ENCODE peak calls at places on chromosomes 7 and 10, in six cellular contexts. One of them, this sample, is unnamed.

GRCh38 chr10:133050376-133050775 is 37.3 kb upstream of the ADGRA1 start:
- DNase-seq in suprapubic skin: no peak
- DNase-seq in RWPE1: no peak
- DNase-seq in upper lobe of right lung: no peak
- DNase-seq in tibial nerve: no peak
- DNase-seq in AG04450: no peak
- DNase-seq in this sample: no peak

GRCh38 chr7:84744388-84744787 is 442.5 kb downstream of the SEMA3D start:
- DNase-seq in suprapubic skin: no peak
- DNase-seq in RWPE1: no peak
- DNase-seq in upper lobe of right lung: no peak
- DNase-seq in tibial nerve: no peak
- DNase-seq in AG04450: no peak
- DNase-seq in this sample: no peak

GRCh38 chr7:85471740-85472139 is 284.9 kb upstream of the SEMA3D start:
- DNase-seq in suprapubic skin: no peak
- DNase-seq in RWPE1: no peak
- DNase-seq in upper lobe of right lung: no peak
- DNase-seq in tibial nerve: no peak
- DNase-seq in AG04450: peak
- DNase-seq in this sample: no peak

GRCh38 chr10:75048669-75049098 is 62.8 kb upstream of the SAMD8 start:
- DNase-seq in suprapubic skin: no peak
- DNase-seq in RWPE1: no peak
- DNase-seq in upper lobe of right lung: peak
- DNase-seq in tibial nerve: peak
- DNase-seq in AG04450: no peak
- DNase-seq in this sample: no peak

GRCh38 chr7:128931186-128931798 is 6.4 kb upstream of the IRF5 start:
- DNase-seq in suprapubic skin: peak
- DNase-seq in RWPE1: no peak
- DNase-seq in upper lobe of right lung: peak
- DNase-seq in tibial nerve: no peak
- DNase-seq in AG04450: no peak
- DNase-seq in this sample: no peak

GRCh38 chr10:20582041-20582440 is 315.1 kb downstream of the NEBL start:
- DNase-seq in suprapubic skin: no peak
- DNase-seq in RWPE1: no peak
- DNase-seq in upper lobe of right lung: no peak
- DNase-seq in tibial nerve: no peak
- DNase-seq in AG04450: no peak
- DNase-seq in this sample: no peak

GRCh38 chr7:135775230-135775629 is 26.6 kb upstream of the FAM180A start:
- DNase-seq in suprapubic skin: no peak
- DNase-seq in RWPE1: no peak
- DNase-seq in upper lobe of right lung: no peak
- DNase-seq in tibial nerve: no peak
- DNase-seq in AG04450: no peak
- DNase-seq in this sample: no peak

GRCh38 chr10:109386921-109387320 is 536.4 kb downstream of the XPNPEP1 start:
- DNase-seq in suprapubic skin: no peak
- DNase-seq in RWPE1: no peak
- DNase-seq in upper lobe of right lung: no peak
- DNase-seq in tibial nerve: no peak
- DNase-seq in AG04450: no peak
- DNase-seq in this sample: no peak

GRCh38 chr10:122265896-122266295 is 5.2 kb upstream of the BTBD16 start:
- DNase-seq in suprapubic skin: peak
- DNase-seq in RWPE1: no peak
- DNase-seq in upper lobe of right lung: no peak
- DNase-seq in tibial nerve: no peak
- DNase-seq in AG04450: no peak
- DNase-seq in this sample: no peak

GRCh38 chr10:110721406-110722038 is 77.4 kb downstream of the RBM20 start:
- DNase-seq in suprapubic skin: no peak
- DNase-seq in RWPE1: no peak
- DNase-seq in upper lobe of right lung: no peak
- DNase-seq in tibial nerve: no peak
- DNase-seq in AG04450: no peak
- DNase-seq in this sample: no peak
- TF ChIP-seq CTCF in suprapubic skin: no peak
- TF ChIP-seq CTCF in RWPE1: no peak
- TF ChIP-seq CTCF in upper lobe of right lung: no peak
- TF ChIP-seq CTCF in tibial nerve: no peak
- TF ChIP-seq CTCF in AG04450: no peak
- TF ChIP-seq CTCF in this sample: no peak

GRCh38 chr10:28300027-28300426 is 2.8 kb downstream of the MPP7 start:
- DNase-seq in suprapubic skin: no peak
- DNase-seq in RWPE1: peak
- DNase-seq in upper lobe of right lung: no peak
- DNase-seq in tibial nerve: no peak
- DNase-seq in AG04450: no peak
- DNase-seq in this sample: no peak
- TF ChIP-seq CTCF in suprapubic skin: no peak
- TF ChIP-seq CTCF in RWPE1: no peak
- TF ChIP-seq CTCF in upper lobe of right lung: no peak
- TF ChIP-seq CTCF in tibial nerve: no peak
- TF ChIP-seq CTCF in AG04450: peak
- TF ChIP-seq CTCF in this sample: no peak

GRCh38 chr10:94963901-94964300 is 25.4 kb downstream of the CYP2C9 start:
- DNase-seq in suprapubic skin: no peak
- DNase-seq in RWPE1: peak
- DNase-seq in upper lobe of right lung: no peak
- DNase-seq in tibial nerve: no peak
- DNase-seq in AG04450: no peak
- DNase-seq in this sample: no peak
- TF ChIP-seq CTCF in suprapubic skin: no peak
- TF ChIP-seq CTCF in RWPE1: peak
- TF ChIP-seq CTCF in upper lobe of right lung: peak
- TF ChIP-seq CTCF in tibial nerve: peak
- TF ChIP-seq CTCF in AG04450: peak
- TF ChIP-seq CTCF in this sample: no peak

DNA sequence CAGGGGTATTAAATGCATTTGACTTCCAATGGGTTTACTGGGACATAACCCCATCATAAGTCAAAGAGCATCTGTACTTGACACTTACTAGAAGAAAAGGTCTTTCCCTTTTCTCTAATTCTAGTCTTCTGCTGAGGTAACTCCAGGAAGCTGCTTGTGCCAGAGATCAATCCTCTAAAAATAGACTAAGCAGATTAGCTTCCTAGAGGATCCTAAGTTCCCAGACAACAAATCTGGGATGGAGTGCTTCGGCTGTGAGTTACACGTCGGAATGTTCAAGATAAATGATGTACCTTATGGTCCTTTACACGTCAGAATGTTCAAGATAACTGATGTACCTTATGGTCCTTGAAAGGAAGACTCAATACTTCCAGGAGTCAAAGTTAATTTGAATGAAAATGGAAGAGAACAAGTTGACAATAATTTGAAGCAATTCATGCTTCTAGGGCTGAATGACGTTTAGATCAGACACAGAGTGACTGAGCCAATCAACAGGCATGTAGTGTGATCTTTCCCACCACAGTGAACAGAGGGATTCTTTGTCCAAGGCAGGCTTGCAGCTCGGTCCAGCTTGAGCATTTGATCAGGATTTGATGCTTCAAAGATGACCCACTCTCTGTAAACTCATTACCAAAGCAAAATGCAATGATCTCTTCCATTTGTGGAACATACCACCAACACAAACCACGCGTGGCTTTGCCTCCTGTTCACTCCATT is 63.8 kb downstream of the SLC37A3 start:
- DNase-seq in suprapubic skin: no peak
- DNase-seq in RWPE1: no peak
- DNase-seq in upper lobe of right lung: no peak
- DNase-seq in tibial nerve: no peak
- DNase-seq in AG04450: no peak
- DNase-seq in this sample: no peak
- TF ChIP-seq CTCF in suprapubic skin: no peak
- TF ChIP-seq CTCF in RWPE1: no peak
- TF ChIP-seq CTCF in upper lobe of right lung: no peak
- TF ChIP-seq CTCF in tibial nerve: no peak
- TF ChIP-seq CTCF in AG04450: no peak
- TF ChIP-seq CTCF in this sample: no peak

DNA sequence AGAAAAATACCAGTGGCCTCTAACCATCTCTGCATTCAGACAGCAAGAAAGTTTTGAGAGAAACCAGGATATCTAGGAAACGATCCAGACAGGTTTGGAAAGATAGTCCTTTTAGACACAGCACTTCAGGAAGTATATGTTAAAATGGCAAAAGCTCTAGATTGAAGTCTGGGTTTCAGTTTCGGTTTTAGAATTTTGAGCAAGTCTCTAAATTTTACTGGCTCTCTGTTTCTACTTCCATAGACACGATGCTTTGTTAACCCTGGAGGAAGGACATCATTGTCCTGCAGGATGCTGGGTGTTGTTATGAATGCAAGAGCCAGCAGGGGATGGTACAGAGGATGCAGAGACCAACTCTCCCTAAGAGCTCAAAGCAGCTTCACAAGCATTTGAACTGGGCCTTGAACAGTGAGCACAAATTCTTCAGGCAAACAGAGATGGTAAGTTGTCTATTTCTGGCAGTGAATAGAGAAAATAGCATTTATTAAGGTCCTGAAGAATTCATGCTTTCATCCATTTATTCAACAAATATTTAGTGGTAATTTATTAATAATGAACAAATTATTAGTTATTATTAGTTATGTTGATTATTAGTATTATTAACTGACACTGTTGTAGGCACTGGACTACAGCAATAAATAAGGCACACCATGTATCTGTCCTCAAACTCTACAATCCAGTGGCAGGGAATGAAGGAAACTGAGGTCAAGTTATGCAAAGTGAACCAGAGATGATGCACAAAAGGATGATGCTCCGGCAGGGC is 152.7 kb upstream of the NRP1 start:
- DNase-seq in suprapubic skin: no peak
- DNase-seq in RWPE1: no peak
- DNase-seq in upper lobe of right lung: no peak
- DNase-seq in tibial nerve: no peak
- DNase-seq in AG04450: no peak
- DNase-seq in this sample: no peak
- TF ChIP-seq CTCF in suprapubic skin: no peak
- TF ChIP-seq CTCF in RWPE1: no peak
- TF ChIP-seq CTCF in upper lobe of right lung: no peak
- TF ChIP-seq CTCF in tibial nerve: no peak
- TF ChIP-seq CTCF in AG04450: peak
- TF ChIP-seq CTCF in this sample: no peak

DNA sequence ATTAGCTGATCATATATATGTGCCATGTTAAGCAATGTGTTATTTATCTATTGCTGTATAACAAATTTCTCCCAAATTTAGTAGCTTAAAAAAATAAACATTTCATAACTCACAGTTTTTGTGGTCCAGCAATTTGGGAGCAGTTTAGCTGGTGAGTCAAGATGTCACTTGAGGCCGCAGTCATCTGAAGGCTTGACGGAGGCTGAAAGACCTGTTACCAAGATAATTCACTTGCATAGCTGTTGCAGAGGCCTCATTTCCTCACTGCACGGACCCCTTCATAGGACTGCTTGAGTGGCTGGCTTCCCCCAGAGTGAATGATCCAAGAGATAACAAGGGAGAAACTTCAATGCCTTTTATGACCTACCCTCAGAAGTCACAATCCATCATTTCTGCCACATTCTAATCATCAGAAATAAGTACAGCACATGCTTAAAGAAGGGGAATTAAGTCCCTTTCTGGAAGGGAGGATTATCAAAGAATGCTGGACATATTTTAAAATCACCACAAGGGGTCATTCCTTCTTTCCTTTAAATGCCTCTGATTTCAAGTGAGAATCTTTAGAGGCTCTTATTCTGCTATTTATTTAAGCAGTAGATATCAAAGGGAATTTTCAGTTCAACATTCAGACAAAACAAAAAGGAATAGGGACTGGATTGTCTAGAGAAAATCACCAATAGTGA is 10.5 kb upstream of the SRPK2 start:
- DNase-seq in suprapubic skin: no peak
- DNase-seq in RWPE1: no peak
- DNase-seq in upper lobe of right lung: no peak
- DNase-seq in tibial nerve: no peak
- DNase-seq in AG04450: no peak
- DNase-seq in this sample: no peak
- TF ChIP-seq CTCF in suprapubic skin: no peak
- TF ChIP-seq CTCF in RWPE1: peak
- TF ChIP-seq CTCF in upper lobe of right lung: peak
- TF ChIP-seq CTCF in tibial nerve: peak
- TF ChIP-seq CTCF in AG04450: peak
- TF ChIP-seq CTCF in this sample: no peak

DNA sequence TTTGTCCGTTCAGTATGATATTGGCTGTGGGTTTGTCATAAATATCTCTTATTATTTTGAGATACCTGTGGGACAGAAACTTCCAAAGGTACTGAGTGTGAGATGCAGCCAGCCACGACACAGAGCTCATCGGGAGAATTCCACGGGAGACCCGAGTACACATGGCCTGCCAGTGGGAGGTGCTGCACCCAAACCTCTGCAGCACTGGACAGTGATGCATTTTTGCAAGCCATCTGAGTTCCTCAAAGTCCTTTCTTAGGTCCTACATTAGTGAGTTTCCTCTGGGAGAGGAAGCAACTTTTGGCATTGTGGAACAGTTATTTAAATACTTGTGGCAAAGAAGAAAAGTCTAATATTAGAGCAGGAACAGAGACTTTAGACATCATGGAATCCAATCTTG is 77.5 kb downstream of the ARID5B start:
- DNase-seq in suprapubic skin: no peak
- DNase-seq in RWPE1: no peak
- DNase-seq in upper lobe of right lung: peak
- DNase-seq in tibial nerve: no peak
- DNase-seq in AG04450: no peak
- DNase-seq in this sample: no peak
- TF ChIP-seq CTCF in suprapubic skin: no peak
- TF ChIP-seq CTCF in RWPE1: no peak
- TF ChIP-seq CTCF in upper lobe of right lung: peak
- TF ChIP-seq CTCF in tibial nerve: no peak
- TF ChIP-seq CTCF in AG04450: no peak
- TF ChIP-seq CTCF in this sample: no peak

GRCh38 chr7:155069992-155070827 is at the start of gene HTR5A:
- DNase-seq in suprapubic skin: peak
- DNase-seq in RWPE1: peak
- DNase-seq in upper lobe of right lung: peak
- DNase-seq in tibial nerve: peak
- DNase-seq in AG04450: peak
- DNase-seq in this sample: peak
- TF ChIP-seq CTCF in suprapubic skin: no peak
- TF ChIP-seq CTCF in RWPE1: no peak
- TF ChIP-seq CTCF in upper lobe of right lung: no peak
- TF ChIP-seq CTCF in tibial nerve: no peak
- TF ChIP-seq CTCF in AG04450: peak
- TF ChIP-seq CTCF in this sample: no peak

GRCh38 chr10:125334545-125334944 is 174.2 kb upstream of the CTBP2 start:
- DNase-seq in suprapubic skin: no peak
- DNase-seq in RWPE1: no peak
- DNase-seq in upper lobe of right lung: no peak
- DNase-seq in tibial nerve: no peak
- DNase-seq in AG04450: no peak
- DNase-seq in this sample: no peak
- TF ChIP-seq CTCF in suprapubic skin: no peak
- TF ChIP-seq CTCF in RWPE1: no peak
- TF ChIP-seq CTCF in upper lobe of right lung: no peak
- TF ChIP-seq CTCF in tibial nerve: no peak
- TF ChIP-seq CTCF in AG04450: no peak
- TF ChIP-seq CTCF in this sample: no peak

This sample was measured in omental fat pad.